ENCODE peak calls at places on chromosomes 6 and 20, in six cellular contexts. F, Q, D, Y, A and R are unnamed samples.

GRCh38 chr6:157683707-157684106 is 139.3 kb upstream of the SNX9 start:
- DNase-seq in F (no peak), Q (no peak), D (no peak), Y (no peak), A (no peak), R (no peak)

GRCh38 chr20:58330692-58331091 is 21.2 kb downstream of the RAB22A start:
- DNase-seq in F (no peak), Q (no peak), D (no peak), Y (no peak), A (peak; percentile 25), R (no peak)

GRCh38 chr6:134593887-134594286 is 276.0 kb upstream of the SGK1 start:
- DNase-seq in F (no peak), Q (no peak), D (no peak), Y (no peak), A (no peak), R (no peak)

GRCh38 chr6:7909323-7910276 is 988 bp downstream of the TXNDC5 start:
- DNase-seq in F (peak; percentile 32), Q (no peak), D (no peak), Y (no peak), A (no peak), R (no peak)

GRCh38 chr6:155123520-155123919 is 128.4 kb downstream of the TIAM2 start:
- DNase-seq in F (no peak), Q (no peak), D (no peak), Y (no peak), A (no peak), R (no peak)

GRCh38 chr20:57270204-57270937 is 3.9 kb upstream of the BMP7 start:
- DNase-seq in F (no peak), Q (no peak), D (no peak), Y (no peak), A (no peak), R (no peak)

GRCh38 chr6:2961971-2962370 is 9.4 kb downstream of the SERPINB6 start:
- DNase-seq in F (no peak), Q (no peak), D (no peak), Y (no peak), A (no peak), R (no peak)

GRCh38 chr6:129621252-129621651 is 88.7 kb downstream of the ARHGAP18 start:
- DNase-seq in F (no peak), Q (no peak), D (no peak), Y (peak; percentile 5), A (no peak), R (no peak)

GRCh38 chr20:63061051-63061531 is 54.3 kb upstream of the BHLHE23 start:
- DNase-seq in F (no peak), Q (no peak), D (no peak), Y (no peak), A (no peak), R (no peak)

GRCh38 chr6:30483677-30484279 is 5.5 kb upstream of the HLA-E start:
- DNase-seq in F (no peak), Q (no peak), D (no peak), Y (peak; percentile 42), A (peak; percentile 53), R (no peak)

GRCh38 chr6:22470454-22471368 is 98.7 kb upstream of the HDGFL1 start:
- DNase-seq in F (no peak), Q (no peak), D (no peak), Y (peak; percentile 46), A (peak; percentile 34), R (no peak)

GRCh38 chr6:39330476-39330875 is 8.0 kb upstream of the KCNK16 start:
- DNase-seq in F (no peak), Q (no peak), D (no peak), Y (no peak), A (no peak), R (no peak)

GRCh38 chr20:41869261-41869660 is 251.1 kb upstream of the CHD6 start:
- DNase-seq in F (no peak), Q (no peak), D (no peak), Y (no peak), A (no peak), R (no peak)

GRCh38 chr20:31920275-31920855 is 31.5 kb downstream of the PDRG1 start:
- DNase-seq in F (no peak), Q (no peak), D (no peak), Y (no peak), A (no peak), R (no peak)

GRCh38 chr6:135731116-135731515 is 120.4 kb upstream of the PDE7B start:
- DNase-seq in F (no peak), Q (no peak), D (no peak), Y (no peak), A (no peak), R (no peak)

GRCh38 chr6:96016781-96017180 is 1.0 kb downstream of the FUT9 start:
- DNase-seq in F (no peak), Q (no peak), D (no peak), Y (no peak), A (no peak), R (no peak)